ENCODE peak calls at places on chromosome 21, in ten cellular contexts. One of them, this sample, is unnamed.

GRCh38 chr21:26845750-26846035 is 484 bp upstream of the ADAMTS1 start:
- DNase-seq in AG09319: no peak
- DNase-seq in tibial artery: no peak
- DNase-seq in dorsolateral prefrontal cortex: no peak
- DNase-seq in ureter: no peak
- DNase-seq in substantia nigra: no peak
- DNase-seq in anterior cingulate cortex: no peak
- DNase-seq in amniotic stem cell: no peak
- DNase-seq in stimulated activated CD4-positive, alpha-beta T cell treated with anti-CD3 and anti-CD28 coated beads, Interleukin-2, amount 100 ng/mL, for 24 hours: no peak
- DNase-seq in naive thymus-derived CD8-positive, alpha-beta T cell: no peak
- DNase-seq in this sample: no peak

GRCh38 chr21:41774467-41775151 is 7.8 kb upstream of the RIPK4 start:
- DNase-seq in AG09319: no peak
- DNase-seq in tibial artery: no peak
- DNase-seq in dorsolateral prefrontal cortex: no peak
- DNase-seq in ureter: no peak
- DNase-seq in substantia nigra: no peak
- DNase-seq in anterior cingulate cortex: no peak
- DNase-seq in amniotic stem cell: no peak
- DNase-seq in stimulated activated CD4-positive, alpha-beta T cell treated with anti-CD3 and anti-CD28 coated beads, Interleukin-2, amount 100 ng/mL, for 24 hours: no peak
- DNase-seq in naive thymus-derived CD8-positive, alpha-beta T cell: no peak
- DNase-seq in this sample: no peak

GRCh38 chr21:42580076-42580792 is 66.6 kb downstream of the SLC37A1 start:
- DNase-seq in AG09319: no peak
- DNase-seq in tibial artery: no peak
- DNase-seq in dorsolateral prefrontal cortex: no peak
- DNase-seq in ureter: no peak
- DNase-seq in substantia nigra: no peak
- DNase-seq in anterior cingulate cortex: no peak
- DNase-seq in amniotic stem cell: no peak
- DNase-seq in stimulated activated CD4-positive, alpha-beta T cell treated with anti-CD3 and anti-CD28 coated beads, Interleukin-2, amount 100 ng/mL, for 24 hours: no peak
- DNase-seq in naive thymus-derived CD8-positive, alpha-beta T cell: no peak
- DNase-seq in this sample: no peak

GRCh38 chr21:29181799-29182470 is 51.5 kb downstream of the MAP3K7CL start:
- DNase-seq in AG09319: peak; percentile 70
- DNase-seq in tibial artery: no peak
- DNase-seq in dorsolateral prefrontal cortex: no peak
- DNase-seq in ureter: no peak
- DNase-seq in substantia nigra: no peak
- DNase-seq in anterior cingulate cortex: no peak
- DNase-seq in amniotic stem cell: peak; percentile 52
- DNase-seq in stimulated activated CD4-positive, alpha-beta T cell treated with anti-CD3 and anti-CD28 coated beads, Interleukin-2, amount 100 ng/mL, for 24 hours: no peak
- DNase-seq in naive thymus-derived CD8-positive, alpha-beta T cell: no peak
- DNase-seq in this sample: no peak

GRCh38 chr21:38379171-38379570 is 119.1 kb downstream of the ERG start:
- DNase-seq in AG09319: no peak
- DNase-seq in tibial artery: no peak
- DNase-seq in dorsolateral prefrontal cortex: no peak
- DNase-seq in ureter: no peak
- DNase-seq in substantia nigra: no peak
- DNase-seq in anterior cingulate cortex: no peak
- DNase-seq in amniotic stem cell: no peak
- DNase-seq in stimulated activated CD4-positive, alpha-beta T cell treated with anti-CD3 and anti-CD28 coated beads, Interleukin-2, amount 100 ng/mL, for 24 hours: no peak
- DNase-seq in naive thymus-derived CD8-positive, alpha-beta T cell: no peak
- DNase-seq in this sample: no peak

GRCh38 chr21:17789660-17790059 is 29.5 kb downstream of the C21orf91 start:
- DNase-seq in AG09319: no peak
- DNase-seq in tibial artery: no peak
- DNase-seq in dorsolateral prefrontal cortex: no peak
- DNase-seq in ureter: no peak
- DNase-seq in substantia nigra: no peak
- DNase-seq in anterior cingulate cortex: no peak
- DNase-seq in amniotic stem cell: no peak
- DNase-seq in stimulated activated CD4-positive, alpha-beta T cell treated with anti-CD3 and anti-CD28 coated beads, Interleukin-2, amount 100 ng/mL, for 24 hours: no peak
- DNase-seq in naive thymus-derived CD8-positive, alpha-beta T cell: no peak
- DNase-seq in this sample: no peak

GRCh38 chr21:45365608-45366241 is 39.2 kb upstream of the COL18A1 start:
- DNase-seq in AG09319: no peak
- DNase-seq in tibial artery: no peak
- DNase-seq in dorsolateral prefrontal cortex: no peak
- DNase-seq in ureter: no peak
- DNase-seq in substantia nigra: no peak
- DNase-seq in anterior cingulate cortex: no peak
- DNase-seq in amniotic stem cell: no peak
- DNase-seq in stimulated activated CD4-positive, alpha-beta T cell treated with anti-CD3 and anti-CD28 coated beads, Interleukin-2, amount 100 ng/mL, for 24 hours: no peak
- DNase-seq in naive thymus-derived CD8-positive, alpha-beta T cell: no peak
- DNase-seq in this sample: no peak

GRCh38 chr21:38443110-38443509 is 55.2 kb downstream of the ERG start:
- DNase-seq in AG09319: no peak
- DNase-seq in tibial artery: no peak
- DNase-seq in dorsolateral prefrontal cortex: no peak
- DNase-seq in ureter: no peak
- DNase-seq in substantia nigra: no peak
- DNase-seq in anterior cingulate cortex: no peak
- DNase-seq in amniotic stem cell: no peak
- DNase-seq in stimulated activated CD4-positive, alpha-beta T cell treated with anti-CD3 and anti-CD28 coated beads, Interleukin-2, amount 100 ng/mL, for 24 hours: no peak
- DNase-seq in naive thymus-derived CD8-positive, alpha-beta T cell: no peak
- DNase-seq in this sample: no peak

GRCh38 chr21:34916446-34916845 is 132.7 kb downstream of the RUNX1 start:
- DNase-seq in AG09319: peak; percentile 53
- DNase-seq in tibial artery: no peak
- DNase-seq in dorsolateral prefrontal cortex: no peak
- DNase-seq in ureter: no peak
- DNase-seq in substantia nigra: no peak
- DNase-seq in anterior cingulate cortex: no peak
- DNase-seq in amniotic stem cell: no peak
- DNase-seq in stimulated activated CD4-positive, alpha-beta T cell treated with anti-CD3 and anti-CD28 coated beads, Interleukin-2, amount 100 ng/mL, for 24 hours: no peak
- DNase-seq in naive thymus-derived CD8-positive, alpha-beta T cell: no peak
- DNase-seq in this sample: no peak

GRCh38 chr21:26850116-26850643 is 5.0 kb upstream of the ADAMTS1 start:
- DNase-seq in AG09319: no peak
- DNase-seq in tibial artery: no peak
- DNase-seq in dorsolateral prefrontal cortex: no peak
- DNase-seq in ureter: no peak
- DNase-seq in substantia nigra: no peak
- DNase-seq in anterior cingulate cortex: no peak
- DNase-seq in amniotic stem cell: no peak
- DNase-seq in stimulated activated CD4-positive, alpha-beta T cell treated with anti-CD3 and anti-CD28 coated beads, Interleukin-2, amount 100 ng/mL, for 24 hours: no peak
- DNase-seq in naive thymus-derived CD8-positive, alpha-beta T cell: no peak
- DNase-seq in this sample: no peak

GRCh38 chr21:29849735-29850176 is 90.0 kb downstream of the GRIK1 start:
- DNase-seq in AG09319: peak; percentile 12
- DNase-seq in tibial artery: peak; percentile 30
- DNase-seq in dorsolateral prefrontal cortex: peak; percentile 62
- DNase-seq in ureter: peak; percentile 54
- DNase-seq in substantia nigra: no peak
- DNase-seq in anterior cingulate cortex: peak; percentile 27
- DNase-seq in amniotic stem cell: peak; percentile 21
- DNase-seq in stimulated activated CD4-positive, alpha-beta T cell treated with anti-CD3 and anti-CD28 coated beads, Interleukin-2, amount 100 ng/mL, for 24 hours: peak; percentile 22
- DNase-seq in naive thymus-derived CD8-positive, alpha-beta T cell: peak; percentile 38
- DNase-seq in this sample: peak; percentile 15

GRCh38 chr21:9735421-9735961 is 785.9 kb upstream of the TPTE start:
- DNase-seq in AG09319: no peak
- DNase-seq in tibial artery: no peak
- DNase-seq in dorsolateral prefrontal cortex: no peak
- DNase-seq in ureter: no peak
- DNase-seq in substantia nigra: no peak
- DNase-seq in anterior cingulate cortex: no peak
- DNase-seq in amniotic stem cell: no peak
- DNase-seq in stimulated activated CD4-positive, alpha-beta T cell treated with anti-CD3 and anti-CD28 coated beads, Interleukin-2, amount 100 ng/mL, for 24 hours: no peak
- DNase-seq in naive thymus-derived CD8-positive, alpha-beta T cell: no peak
- DNase-seq in this sample: no peak

GRCh38 chr21:44503901-44504399 is 36.0 kb downstream of the KRTAP10-1 start:
- DNase-seq in AG09319: no peak
- DNase-seq in tibial artery: no peak
- DNase-seq in dorsolateral prefrontal cortex: no peak
- DNase-seq in ureter: no peak
- DNase-seq in substantia nigra: no peak
- DNase-seq in anterior cingulate cortex: no peak
- DNase-seq in amniotic stem cell: no peak
- DNase-seq in stimulated activated CD4-positive, alpha-beta T cell treated with anti-CD3 and anti-CD28 coated beads, Interleukin-2, amount 100 ng/mL, for 24 hours: no peak
- DNase-seq in naive thymus-derived CD8-positive, alpha-beta T cell: no peak
- DNase-seq in this sample: no peak

GRCh38 chr21:46065215-46065992 is 32.5 kb upstream of the COL6A2 start:
- DNase-seq in AG09319: no peak
- DNase-seq in tibial artery: peak; percentile 78
- DNase-seq in dorsolateral prefrontal cortex: peak; percentile 13
- DNase-seq in ureter: peak; percentile 70
- DNase-seq in substantia nigra: no peak
- DNase-seq in anterior cingulate cortex: no peak
- DNase-seq in amniotic stem cell: no peak
- DNase-seq in stimulated activated CD4-positive, alpha-beta T cell treated with anti-CD3 and anti-CD28 coated beads, Interleukin-2, amount 100 ng/mL, for 24 hours: no peak
- DNase-seq in naive thymus-derived CD8-positive, alpha-beta T cell: peak; percentile 28
- DNase-seq in this sample: no peak

GRCh38 chr21:36792505-36792967 is 93.6 kb downstream of the SIM2 start:
- DNase-seq in AG09319: no peak
- DNase-seq in tibial artery: no peak
- DNase-seq in dorsolateral prefrontal cortex: no peak
- DNase-seq in ureter: no peak
- DNase-seq in substantia nigra: no peak
- DNase-seq in anterior cingulate cortex: no peak
- DNase-seq in amniotic stem cell: no peak
- DNase-seq in stimulated activated CD4-positive, alpha-beta T cell treated with anti-CD3 and anti-CD28 coated beads, Interleukin-2, amount 100 ng/mL, for 24 hours: no peak
- DNase-seq in naive thymus-derived CD8-positive, alpha-beta T cell: no peak
- DNase-seq in this sample: peak; percentile 69

GRCh38 chr21:39258207-39258606 is 55.2 kb downstream of the BRWD1 start:
- DNase-seq in AG09319: no peak
- DNase-seq in tibial artery: no peak
- DNase-seq in dorsolateral prefrontal cortex: no peak
- DNase-seq in ureter: no peak
- DNase-seq in substantia nigra: no peak
- DNase-seq in anterior cingulate cortex: no peak
- DNase-seq in amniotic stem cell: no peak
- DNase-seq in stimulated activated CD4-positive, alpha-beta T cell treated with anti-CD3 and anti-CD28 coated beads, Interleukin-2, amount 100 ng/mL, for 24 hours: no peak
- DNase-seq in naive thymus-derived CD8-positive, alpha-beta T cell: no peak
- DNase-seq in this sample: no peak

GRCh38 chr21:25385912-25386474 is 221.3 kb downstream of the MRPL39 start:
- DNase-seq in AG09319: peak; percentile 37
- DNase-seq in tibial artery: no peak
- DNase-seq in dorsolateral prefrontal cortex: no peak
- DNase-seq in ureter: no peak
- DNase-seq in substantia nigra: no peak
- DNase-seq in anterior cingulate cortex: no peak
- DNase-seq in amniotic stem cell: peak; percentile 32
- DNase-seq in stimulated activated CD4-positive, alpha-beta T cell treated with anti-CD3 and anti-CD28 coated beads, Interleukin-2, amount 100 ng/mL, for 24 hours: no peak
- DNase-seq in naive thymus-derived CD8-positive, alpha-beta T cell: peak; percentile 38
- DNase-seq in this sample: no peak

GRCh38 chr21:37461494-37461893 is 94.9 kb downstream of the DYRK1A start:
- DNase-seq in AG09319: no peak
- DNase-seq in tibial artery: no peak
- DNase-seq in dorsolateral prefrontal cortex: no peak
- DNase-seq in ureter: no peak
- DNase-seq in substantia nigra: no peak
- DNase-seq in anterior cingulate cortex: no peak
- DNase-seq in amniotic stem cell: no peak
- DNase-seq in stimulated activated CD4-positive, alpha-beta T cell treated with anti-CD3 and anti-CD28 coated beads, Interleukin-2, amount 100 ng/mL, for 24 hours: no peak
- DNase-seq in naive thymus-derived CD8-positive, alpha-beta T cell: peak; percentile 59
- DNase-seq in this sample: no peak

GRCh38 chr21:22438428-22439086 is 1440.3 kb downstream of the NCAM2 start:
- DNase-seq in AG09319: no peak
- DNase-seq in tibial artery: no peak
- DNase-seq in dorsolateral prefrontal cortex: no peak
- DNase-seq in ureter: no peak
- DNase-seq in substantia nigra: no peak
- DNase-seq in anterior cingulate cortex: no peak
- DNase-seq in amniotic stem cell: no peak
- DNase-seq in stimulated activated CD4-positive, alpha-beta T cell treated with anti-CD3 and anti-CD28 coated beads, Interleukin-2, amount 100 ng/mL, for 24 hours: no peak
- DNase-seq in naive thymus-derived CD8-positive, alpha-beta T cell: no peak
- DNase-seq in this sample: no peak

GRCh38 chr21:14275806-14276205 is 59.8 kb downstream of the RBM11 start:
- DNase-seq in AG09319: no peak
- DNase-seq in tibial artery: no peak
- DNase-seq in dorsolateral prefrontal cortex: no peak
- DNase-seq in ureter: no peak
- DNase-seq in substantia nigra: no peak
- DNase-seq in anterior cingulate cortex: no peak
- DNase-seq in amniotic stem cell: no peak
- DNase-seq in stimulated activated CD4-positive, alpha-beta T cell treated with anti-CD3 and anti-CD28 coated beads, Interleukin-2, amount 100 ng/mL, for 24 hours: no peak
- DNase-seq in naive thymus-derived CD8-positive, alpha-beta T cell: no peak
- DNase-seq in this sample: no peak

GRCh38 chr21:45136927-45137611 is 62.7 kb downstream of the ADARB1 start:
- DNase-seq in AG09319: peak; percentile 63
- DNase-seq in tibial artery: peak; percentile 93
- DNase-seq in dorsolateral prefrontal cortex: peak; percentile 85
- DNase-seq in ureter: peak; percentile 89
- DNase-seq in substantia nigra: no peak
- DNase-seq in anterior cingulate cortex: peak; percentile 83
- DNase-seq in amniotic stem cell: peak; percentile 80
- DNase-seq in stimulated activated CD4-positive, alpha-beta T cell treated with anti-CD3 and anti-CD28 coated beads, Interleukin-2, amount 100 ng/mL, for 24 hours: peak; percentile 83
- DNase-seq in naive thymus-derived CD8-positive, alpha-beta T cell: peak; percentile 37
- DNase-seq in this sample: peak; percentile 86

GRCh38 chr21:34715518-34715917 is 46.7 kb downstream of the CLIC6 start:
- DNase-seq in AG09319: no peak
- DNase-seq in tibial artery: no peak
- DNase-seq in dorsolateral prefrontal cortex: no peak
- DNase-seq in ureter: no peak
- DNase-seq in substantia nigra: no peak
- DNase-seq in anterior cingulate cortex: no peak
- DNase-seq in amniotic stem cell: no peak
- DNase-seq in stimulated activated CD4-positive, alpha-beta T cell treated with anti-CD3 and anti-CD28 coated beads, Interleukin-2, amount 100 ng/mL, for 24 hours: no peak
- DNase-seq in naive thymus-derived CD8-positive, alpha-beta T cell: no peak
- DNase-seq in this sample: no peak

GRCh38 chr21:43772368-43772870 is 3.7 kb downstream of the CSTB start:
- DNase-seq in AG09319: no peak
- DNase-seq in tibial artery: no peak
- DNase-seq in dorsolateral prefrontal cortex: no peak
- DNase-seq in ureter: no peak
- DNase-seq in substantia nigra: no peak
- DNase-seq in anterior cingulate cortex: no peak
- DNase-seq in amniotic stem cell: no peak
- DNase-seq in stimulated activated CD4-positive, alpha-beta T cell treated with anti-CD3 and anti-CD28 coated beads, Interleukin-2, amount 100 ng/mL, for 24 hours: no peak
- DNase-seq in naive thymus-derived CD8-positive, alpha-beta T cell: no peak
- DNase-seq in this sample: no peak

GRCh38 chr21:37220433-37220980 is 46.6 kb downstream of the VPS26C start:
- DNase-seq in AG09319: no peak
- DNase-seq in tibial artery: no peak
- DNase-seq in dorsolateral prefrontal cortex: no peak
- DNase-seq in ureter: no peak
- DNase-seq in substantia nigra: no peak
- DNase-seq in anterior cingulate cortex: peak; percentile 29
- DNase-seq in amniotic stem cell: no peak
- DNase-seq in stimulated activated CD4-positive, alpha-beta T cell treated with anti-CD3 and anti-CD28 coated beads, Interleukin-2, amount 100 ng/mL, for 24 hours: peak; percentile 51
- DNase-seq in naive thymus-derived CD8-positive, alpha-beta T cell: no peak
- DNase-seq in this sample: no peak

GRCh38 chr21:44054710-44055109 is 42.6 kb downstream of the TRAPPC10 start:
- DNase-seq in AG09319: no peak
- DNase-seq in tibial artery: no peak
- DNase-seq in dorsolateral prefrontal cortex: no peak
- DNase-seq in ureter: no peak
- DNase-seq in substantia nigra: no peak
- DNase-seq in anterior cingulate cortex: peak; percentile 63
- DNase-seq in amniotic stem cell: no peak
- DNase-seq in stimulated activated CD4-positive, alpha-beta T cell treated with anti-CD3 and anti-CD28 coated beads, Interleukin-2, amount 100 ng/mL, for 24 hours: no peak
- DNase-seq in naive thymus-derived CD8-positive, alpha-beta T cell: no peak
- DNase-seq in this sample: peak; percentile 22

GRCh38 chr21:34812510-34813265 is 143.9 kb downstream of the CLIC6 start:
- DNase-seq in AG09319: peak; percentile 69
- DNase-seq in tibial artery: no peak
- DNase-seq in dorsolateral prefrontal cortex: no peak
- DNase-seq in ureter: no peak
- DNase-seq in substantia nigra: no peak
- DNase-seq in anterior cingulate cortex: no peak
- DNase-seq in amniotic stem cell: peak; percentile 76
- DNase-seq in stimulated activated CD4-positive, alpha-beta T cell treated with anti-CD3 and anti-CD28 coated beads, Interleukin-2, amount 100 ng/mL, for 24 hours: no peak
- DNase-seq in naive thymus-derived CD8-positive, alpha-beta T cell: no peak
- DNase-seq in this sample: no peak

GRCh38 chr21:16563795-16564194 is 834.0 kb downstream of the USP25 start:
- DNase-seq in AG09319: no peak
- DNase-seq in tibial artery: no peak
- DNase-seq in dorsolateral prefrontal cortex: no peak
- DNase-seq in ureter: no peak
- DNase-seq in substantia nigra: no peak
- DNase-seq in anterior cingulate cortex: no peak
- DNase-seq in amniotic stem cell: no peak
- DNase-seq in stimulated activated CD4-positive, alpha-beta T cell treated with anti-CD3 and anti-CD28 coated beads, Interleukin-2, amount 100 ng/mL, for 24 hours: no peak
- DNase-seq in naive thymus-derived CD8-positive, alpha-beta T cell: no peak
- DNase-seq in this sample: no peak

GRCh38 chr21:32240708-32241433 is 38.0 kb downstream of the MIS18A start:
- DNase-seq in AG09319: no peak
- DNase-seq in tibial artery: no peak
- DNase-seq in dorsolateral prefrontal cortex: no peak
- DNase-seq in ureter: no peak
- DNase-seq in substantia nigra: no peak
- DNase-seq in anterior cingulate cortex: no peak
- DNase-seq in amniotic stem cell: no peak
- DNase-seq in stimulated activated CD4-positive, alpha-beta T cell treated with anti-CD3 and anti-CD28 coated beads, Interleukin-2, amount 100 ng/mL, for 24 hours: no peak
- DNase-seq in naive thymus-derived CD8-positive, alpha-beta T cell: no peak
- DNase-seq in this sample: no peak